ENCODE peak calls at places on chromosomes 12 and 14, in ten cellular contexts. F is CD8-positive, alpha-beta T cell; W is Right ventricle myocardium superior; I is IMR-90; U is stimulated activated naive CD8-positive, alpha-beta T cell treated with anti-CD3 and anti-CD28 coated beads, Interleukin-15, Interleukin-2, amounts not matched to agents 100 U/mL and 50 U/mL, for 24 hours; P is foreskin keratinocyte; X is activated T-cell treated with anti-CD3 and anti-CD28 coated beads, Interleukin-2, amount 50 U/mL, for 72 hours; T is activated naive CD4-positive, alpha-beta T cell treated with anti-CD3 and anti-CD28 coated beads, Interleukin-2, amount 50 U/mL, for 72 hours; S is CD4-positive, CD25-positive, alpha-beta regulatory T cell; O is RWPE2. D is an unnamed sample.

GRCh38 chr14:99214701-99215100 is 57.3 kb downstream of the BCL11B start:
- ATAC-seq in U (no peak), T (no peak), I (no peak), P (no peak), O (no peak), X (no peak), S (no peak), W (no peak), F (no peak), D (no peak)

GRCh38 chr14:99742509-99743487 is 50.4 kb upstream of the EML1 start:
- ATAC-seq in S (no peak), O (no peak), X (no peak), U (no peak), W (no peak), I (no peak), P (no peak), T (no peak), F (no peak), D (no peak)

GRCh38 chr14:86708846-86709339 is 1178.9 kb downstream of the FLRT2 start:
- ATAC-seq in P (no peak), F (no peak), S (no peak), W (no peak), X (no peak), O (no peak), I (no peak), T (no peak), U (no peak), D (no peak)

GRCh38 chr14:29005647-29006046 is 239.1 kb downstream of the FOXG1 start:
- ATAC-seq in U (no peak), F (no peak), W (no peak), I (no peak), X (no peak), O (no peak), S (no peak), P (no peak), T (no peak), D (no peak)

GRCh38 chr14:98994571-98994970 is 277.4 kb downstream of the BCL11B start:
- ATAC-seq in O (no peak), T (peak; percentile 46), U (no peak), P (no peak), F (no peak), W (no peak), X (no peak), I (no peak), S (peak; percentile 80), D (no peak)

GRCh38 chr14:50928002-50928635 is 16.2 kb downstream of the PYGL start:
- ATAC-seq in X (no peak), S (no peak), O (no peak), U (peak; percentile 46), P (no peak), I (peak; percentile 85), W (peak; percentile 71), F (no peak), T (no peak), D (no peak)

GRCh38 chr12:107458990-107459389 is 226.6 kb upstream of the PWP1 start:
- ATAC-seq in I (no peak), O (no peak), S (no peak), U (no peak), X (no peak), T (no peak), W (no peak), F (no peak), P (no peak), D (no peak)

GRCh38 chr12:53660064-53660463 is 15.8 kb downstream of the ATP5MC2 start:
- ATAC-seq in O (no peak), S (no peak), X (no peak), P (no peak), T (no peak), U (no peak), W (peak; percentile 65), F (no peak), I (no peak), D (no peak)

GRCh38 chr12:124369055-124369900 is 74.4 kb downstream of the RFLNA start:
- ATAC-seq in I (peak; percentile 92), O (peak; percentile 53), W (peak; percentile 87), F (no peak), P (no peak), U (no peak), X (no peak), T (no peak), S (no peak), D (peak; percentile 56)

GRCh38 chr12:105783983-105784947 is 354.5 kb downstream of the NUAK1 start:
- ATAC-seq in S (no peak), P (no peak), F (no peak), T (peak; percentile 38), O (no peak), U (no peak), W (no peak), X (no peak), I (no peak), D (no peak)

GRCh38 chr12:14769462-14769836 is 33.8 kb downstream of the WBP11 start:
- ATAC-seq in X (peak; percentile 2), O (peak; percentile 7), T (peak; percentile 1), I (no peak), P (no peak), U (peak; percentile 0), S (no peak), F (no peak), W (peak; percentile 8), D (peak; percentile 5)

GRCh38 chr14:102150636-102151195 is 11.0 kb downstream of the WDR20 start:
- ATAC-seq in P (no peak), W (peak; percentile 86), O (no peak), X (no peak), F (no peak), S (no peak), U (no peak), I (no peak), T (no peak), D (no peak)

GRCh38 chr12:121461048-121461447 is 61.1 kb downstream of the RNF34 start:
- ATAC-seq in F (no peak), O (no peak), U (no peak), P (no peak), I (no peak), X (no peak), S (no peak), T (peak; percentile 62), W (peak; percentile 28), D (no peak)

GRCh38 chr12:119178544-119179334 is at the start of gene HSPB8:
- ATAC-seq in O (peak; percentile 80), X (no peak), I (peak; percentile 88), U (no peak), S (no peak), T (no peak), W (peak; percentile 89), P (peak; percentile 32), F (no peak), D (peak; percentile 60)

GRCh38 chr12:32390572-32391219 is 8.7 kb upstream of the FGD4 start:
- ATAC-seq in U (peak; percentile 57), X (peak; percentile 86), T (peak; percentile 75), F (peak; percentile 14), I (peak; percentile 35), O (peak; percentile 82), W (peak; percentile 86), P (peak; percentile 91), S (no peak), D (peak; percentile 63)